ENCODE peak calls at places on chromosome 17, in five cellular contexts. Z, S, M, O and E are unnamed samples.
A peak's percentile ranks its signal among the peaks of the same experiment; 100 is the strongest.

GRCh38 chr17:79520893-79521210 is 90.0 kb downstream of the RBFOX3 start:
- DNase-seq in Z (no peak), O (no peak), M (no peak), S (no peak), E (no peak)

GRCh38 chr17:76983075-76983411 is 114.8 kb downstream of the MGAT5B start:
- DNase-seq in M (no peak), S (no peak), O (no peak), Z (no peak), E (no peak)

GRCh38 chr17:43456661-43457361 is 27.0 kb upstream of the DHX8 start:
- DNase-seq in M (no peak), S (peak; percentile 36), O (peak; percentile 48), Z (peak; percentile 44), E (no peak)

GRCh38 chr17:20159406-20160075 is 150.4 kb downstream of the SPECC1 start:
- DNase-seq in M (no peak), O (no peak), Z (peak; percentile 42), S (no peak), E (no peak)

GRCh38 chr17:78884148-78884870 is 18.7 kb downstream of the CEP295NL start:
- DNase-seq in Z (peak; percentile 33), S (no peak), O (no peak), M (no peak), E (no peak)

GRCh38 chr17:37440424-37440823 is 33.7 kb downstream of the TADA2A start:
- DNase-seq in Z (no peak), O (no peak), M (no peak), S (no peak), E (no peak)

GRCh38 chr17:37818689-37819088 is 73.8 kb upstream of the HNF1B start:
- DNase-seq in M (no peak), O (peak; percentile 77), Z (no peak), S (peak; percentile 69), E (no peak)

GRCh38 chr17:4199818-4200402 is 56.9 kb downstream of the CYB5D2 start:
- DNase-seq in O (no peak), S (no peak), M (peak; percentile 53), Z (peak; percentile 56), E (no peak)

GRCh38 chr17:34366529-34367107 is 3.6 kb upstream of the CCL1 start:
- DNase-seq in M (peak; percentile 41), S (no peak), O (no peak), Z (no peak), E (no peak)

GRCh38 chr17:10156579-10157488 is 41.6 kb downstream of the GAS7 start:
- DNase-seq in O (peak; percentile 75), M (no peak), Z (no peak), S (peak; percentile 83), E (peak; percentile 76)

GRCh38 chr17:79031996-79032875 is 8.3 kb downstream of the C1QTNF1 start:
- DNase-seq in O (no peak), S (no peak), M (no peak), Z (no peak), E (no peak)

GRCh38 chr17:78883090-78883532 is 19.9 kb downstream of the CEP295NL start:
- DNase-seq in O (peak; percentile 77), S (peak; percentile 82), Z (peak; percentile 71), M (peak; percentile 84), E (no peak)

GRCh38 chr17:48631693-48632578 is 5.8 kb upstream of the HOXB9 start:
- DNase-seq in Z (no peak), M (no peak), O (no peak), S (no peak), E (no peak)

GRCh38 chr17:49357516-49357915 is 4.5 kb downstream of the ZNF652 start:
- DNase-seq in S (no peak), O (no peak), M (no peak), Z (no peak), E (no peak)

GRCh38 chr17:80361495-80362220 is 53.3 kb upstream of the ENDOV start:
- DNase-seq in Z (peak; percentile 22), M (no peak), S (no peak), O (no peak), E (no peak)

GRCh38 chr17:42287305-42288077 is 807 bp upstream of the STAT5A start:
- DNase-seq in M (peak; percentile 33), Z (peak; percentile 50), O (peak; percentile 20), S (peak; percentile 63), E (no peak)

GRCh38 chr17:31853911-31854470 is 5.1 kb downstream of the COPRS start:
- DNase-seq in M (no peak), S (no peak), Z (no peak), O (no peak), E (no peak)

GRCh38 chr17:76952402-76952801 is 84.2 kb downstream of the MGAT5B start:
- DNase-seq in O (no peak), Z (no peak), M (no peak), S (no peak), E (no peak)

GRCh38 chr17:67959510-67959909 is 36.8 kb downstream of the C17orf58 start:
- DNase-seq in M (no peak), O (no peak), S (no peak), Z (no peak), E (no peak)

GRCh38 chr17:81519284-81520020 is 6.9 kb upstream of the ACTG1 start:
- DNase-seq in S (peak; percentile 72), Z (no peak), O (peak; percentile 85), M (no peak), E (no peak)

GRCh38 chr17:1267471-1267947 is 2.7 kb upstream of the BHLHA9 start:
- DNase-seq in O (peak; percentile 26), Z (peak; percentile 63), S (no peak), M (peak; percentile 79), E (no peak)

GRCh38 chr17:72467841-72468653 is 347.2 kb downstream of the SOX9 start:
- DNase-seq in Z (peak; percentile 79), S (no peak), M (peak; percentile 67), O (peak; percentile 25), E (no peak)

GRCh38 chr17:8654822-8655221 is 24.3 kb upstream of the MYH10 start:
- DNase-seq in Z (no peak), M (no peak), O (no peak), S (no peak), E (no peak)

GRCh38 chr17:50863221-50863843 is 2.8 kb downstream of the TOB1 start:
- DNase-seq in O (peak; percentile 72), M (peak; percentile 41), S (peak; percentile 58), Z (peak; percentile 48), E (no peak)

GRCh38 chr17:50660042-50660886 is 25.6 kb downstream of the ABCC3 start:
- DNase-seq in O (no peak), M (peak; percentile 32), S (peak; percentile 57), Z (peak; percentile 58), E (no peak)